ENCODE peak calls at places on chromosomes 1 and 21, in nine cellular contexts. Y, R, M, G, K, W, P, T and V are unnamed samples.

GRCh38 chr1:15399710-15400109 is 10.0 kb upstream of the EFHD2 start:
- DNase-seq in Y (no peak), R (no peak), M (no peak), G (no peak), K (no peak), W (no peak), P (no peak), T (no peak), V (no peak)

GRCh38 chr1:50667272-50667671 is 244.0 kb upstream of the DMRTA2 start:
- DNase-seq in Y (no peak), R (no peak), M (no peak), G (no peak), K (no peak), W (no peak), P (no peak), T (no peak), V (no peak)

GRCh38 chr21:17690078-17690494 is 77.4 kb upstream of the BTG3 start:
- DNase-seq in Y (no peak), R (no peak), M (no peak), G (no peak), K (no peak), W (no peak), P (no peak), T (no peak), V (no peak)

GRCh38 chr1:60746278-60746761 is 336.0 kb upstream of the NFIA start:
- DNase-seq in Y (no peak), R (peak; percentile 54), M (no peak), G (peak; percentile 16), K (no peak), W (no peak), P (peak; percentile 24), T (no peak), V (no peak)

GRCh38 chr1:204975568-204976235 is 67.3 kb upstream of the CNTN2 start:
- DNase-seq in Y (peak; percentile 73), R (peak; percentile 13), M (peak; percentile 49), G (peak; percentile 68), K (peak; percentile 41), W (peak; percentile 82), P (peak; percentile 32), T (peak; percentile 89), V (no peak)

GRCh38 chr21:44398499-44398898 is 45.1 kb downstream of the TRPM2 start:
- DNase-seq in Y (no peak), R (no peak), M (no peak), G (no peak), K (no peak), W (no peak), P (no peak), T (peak; percentile 34), V (no peak)

GRCh38 chr1:119475866-119476439 is 31.1 kb upstream of the HSD3B1 start:
- DNase-seq in Y (peak; percentile 67), R (peak; percentile 28), M (peak; percentile 64), G (peak; percentile 45), K (no peak), W (peak; percentile 89), P (peak; percentile 6), T (peak; percentile 70), V (no peak)

GRCh38 chr1:226086776-226087175 is 24.3 kb downstream of the H3-3A start:
- DNase-seq in Y (no peak), R (no peak), M (no peak), G (no peak), K (no peak), W (no peak), P (peak; percentile 80), T (no peak), V (no peak)

GRCh38 chr1:245211035-245211749 is 56.4 kb downstream of the KIF26B start:
- DNase-seq in Y (no peak), R (no peak), M (no peak), G (no peak), K (no peak), W (peak; percentile 63), P (no peak), T (no peak), V (no peak)

GRCh38 chr1:83791821-83792437 is 207.0 kb downstream of the TTLL7 start:
- DNase-seq in Y (no peak), R (no peak), M (no peak), G (no peak), K (no peak), W (no peak), P (no peak), T (no peak), V (no peak)

GRCh38 chr1:155079487-155080249 is 1.0 kb downstream of the EFNA3 start:
- DNase-seq in Y (peak; percentile 57), R (no peak), M (no peak), G (no peak), K (no peak), W (peak; percentile 67), P (no peak), T (no peak), V (no peak)

GRCh38 chr1:7470904-7471638 is 300.0 kb upstream of the VAMP3 start:
- DNase-seq in Y (no peak), R (no peak), M (peak; percentile 97), G (no peak), K (no peak), W (peak; percentile 77), P (no peak), T (peak; percentile 98), V (peak; percentile 82)

GRCh38 chr21:36839123-36839522 is 127.3 kb downstream of the HLCS start:
- DNase-seq in Y (no peak), R (peak; percentile 32), M (no peak), G (no peak), K (no peak), W (no peak), P (no peak), T (no peak), V (no peak)

GRCh38 chr1:154856049-154856448 is 14.0 kb downstream of the KCNN3 start:
- DNase-seq in Y (no peak), R (no peak), M (no peak), G (no peak), K (no peak), W (no peak), P (peak; percentile 56), T (no peak), V (no peak)

GRCh38 chr1:156900019-156900718 is 6.7 kb downstream of the PEAR1 start:
- DNase-seq in Y (no peak), R (no peak), M (no peak), G (no peak), K (no peak), W (no peak), P (no peak), T (no peak), V (no peak)

GRCh38 chr1:65020774-65021173 is 54.4 kb upstream of the JAK1 start:
- DNase-seq in Y (no peak), R (peak; percentile 10), M (no peak), G (no peak), K (no peak), W (no peak), P (no peak), T (no peak), V (no peak)

GRCh38 chr1:206797534-206798383 is 25.5 kb upstream of the IL10 start:
- DNase-seq in Y (peak; percentile 65), R (no peak), M (peak; percentile 36), G (no peak), K (no peak), W (peak; percentile 77), P (no peak), T (no peak), V (no peak)

GRCh38 chr1:21704055-21704660 is 35.0 kb upstream of the RAP1GAP start:
- DNase-seq in Y (no peak), R (no peak), M (no peak), G (no peak), K (no peak), W (no peak), P (no peak), T (no peak), V (no peak)

GRCh38 chr1:80498673-80499072 is 1302.1 kb upstream of the ADGRL2 start:
- DNase-seq in Y (no peak), R (no peak), M (no peak), G (no peak), K (no peak), W (no peak), P (no peak), T (no peak), V (no peak)

GRCh38 chr1:212482006-212482351 is 49.3 kb downstream of the NENF start:
- DNase-seq in Y (no peak), R (no peak), M (no peak), G (no peak), K (no peak), W (no peak), P (no peak), T (no peak), V (no peak)

GRCh38 chr1:37391181-37391949 is 83.0 kb upstream of the ZC3H12A start:
- DNase-seq in Y (no peak), R (peak; percentile 92), M (no peak), G (no peak), K (no peak), W (peak; percentile 58), P (peak; percentile 87), T (no peak), V (no peak)

GRCh38 chr1:84598418-84598817 is 24.2 kb upstream of the CTBS start:
- DNase-seq in Y (no peak), R (no peak), M (no peak), G (no peak), K (no peak), W (no peak), P (no peak), T (no peak), V (no peak)

GRCh38 chr1:204084247-204084772 is 11.4 kb downstream of the SOX13 start:
- DNase-seq in Y (no peak), R (peak; percentile 99), M (peak; percentile 43), G (peak; percentile 55), K (no peak), W (peak; percentile 96), P (peak; percentile 68), T (no peak), V (no peak)

GRCh38 chr21:39518055-39518844 is 66.5 kb downstream of the SH3BGR start:
- DNase-seq in Y (peak; percentile 81), R (peak; percentile 69), M (peak; percentile 44), G (peak; percentile 56), K (peak; percentile 28), W (peak; percentile 82), P (peak; percentile 62), T (peak; percentile 80), V (no peak)

GRCh38 chr1:109895720-109896504 is 14.7 kb upstream of the CSF1 start:
- DNase-seq in Y (no peak), R (no peak), M (peak; percentile 78), G (no peak), K (no peak), W (peak; percentile 78), P (no peak), T (peak; percentile 39), V (no peak)

GRCh38 chr1:170520601-170521000 is 11.4 kb upstream of the GORAB start:
- DNase-seq in Y (no peak), R (no peak), M (no peak), G (no peak), K (no peak), W (no peak), P (no peak), T (no peak), V (no peak)

GRCh38 chr1:23573574-23574182 is 14.4 kb upstream of the ID3 start:
- DNase-seq in Y (no peak), R (no peak), M (no peak), G (no peak), K (no peak), W (no peak), P (no peak), T (no peak), V (no peak)

GRCh38 chr1:226107471-226108460 is 45.2 kb downstream of the H3-3A start:
- DNase-seq in Y (peak; percentile 59), R (no peak), M (no peak), G (no peak), K (no peak), W (no peak), P (no peak), T (no peak), V (no peak)

GRCh38 chr1:116881879-116882520 is 27.7 kb upstream of the PTGFRN start:
- DNase-seq in Y (peak; percentile 19), R (peak; percentile 49), M (peak; percentile 71), G (peak; percentile 47), K (no peak), W (peak; percentile 85), P (no peak), T (peak; percentile 67), V (no peak)

GRCh38 chr1:17028662-17029188 is 17.0 kb upstream of the ATP13A2 start:
- DNase-seq in Y (no peak), R (no peak), M (no peak), G (no peak), K (no peak), W (no peak), P (no peak), T (no peak), V (no peak)

GRCh38 chr1:194297999-194298598 is 1111.7 kb upstream of the B3GALT2 start:
- DNase-seq in Y (no peak), R (no peak), M (no peak), G (no peak), K (no peak), W (no peak), P (no peak), T (no peak), V (no peak)